ENCODE peak calls at places on chromosomes 6 and 20, in six cellular contexts. One of them, this sample, is unnamed.

GRCh38 chr6:15400572-15401004 is 154.7 kb downstream of the JARID2 start:
- DNase-seq in neuronal stem cell: no peak
- DNase-seq in H9: no peak
- DNase-seq in IMR-90: peak
- DNase-seq in trophoblast cell: no peak
- DNase-seq in H1: no peak
- DNase-seq in this sample: peak

GRCh38 chr20:45545754-45546453 is 1.3 kb downstream of the EPPIN start:
- DNase-seq in IMR-90: peak
- DNase-seq in neuronal stem cell: peak
- DNase-seq in trophoblast cell: no peak
- DNase-seq in H1: no peak
- DNase-seq in H9: peak
- DNase-seq in this sample: peak

GRCh38 chr6:109397020-109397419 is 14.8 kb upstream of the CD164 start:
- DNase-seq in H9: no peak
- DNase-seq in neuronal stem cell: no peak
- DNase-seq in H1: no peak
- DNase-seq in trophoblast cell: no peak
- DNase-seq in IMR-90: peak
- DNase-seq in this sample: peak

GRCh38 chr20:46289416-46289815 is 18.9 kb downstream of the CDH22 start:
- DNase-seq in trophoblast cell: no peak
- DNase-seq in H9: no peak
- DNase-seq in IMR-90: no peak
- DNase-seq in H1: no peak
- DNase-seq in neuronal stem cell: no peak
- DNase-seq in this sample: no peak

GRCh38 chr6:75306074-75306473 is 21.5 kb upstream of the TMEM30A start:
- DNase-seq in IMR-90: peak
- DNase-seq in trophoblast cell: no peak
- DNase-seq in H1: no peak
- DNase-seq in H9: no peak
- DNase-seq in neuronal stem cell: no peak
- DNase-seq in this sample: peak

GRCh38 chr6:167091149-167092107 is 31.5 kb upstream of the CCR6 start:
- DNase-seq in IMR-90: no peak
- DNase-seq in H9: no peak
- DNase-seq in trophoblast cell: no peak
- DNase-seq in H1: no peak
- DNase-seq in neuronal stem cell: no peak
- DNase-seq in this sample: no peak

GRCh38 chr6:23403458-23403857 is 722.6 kb upstream of the NRSN1 start:
- DNase-seq in H9: no peak
- DNase-seq in neuronal stem cell: no peak
- DNase-seq in H1: no peak
- DNase-seq in IMR-90: no peak
- DNase-seq in trophoblast cell: no peak
- DNase-seq in this sample: no peak

GRCh38 chr20:57896017-57896416 is 186.2 kb upstream of the PMEPA1 start:
- DNase-seq in neuronal stem cell: no peak
- DNase-seq in trophoblast cell: no peak
- DNase-seq in H1: no peak
- DNase-seq in IMR-90: no peak
- DNase-seq in H9: no peak
- DNase-seq in this sample: no peak

GRCh38 chr6:13664703-13665352 is 46.8 kb downstream of the RANBP9 start:
- DNase-seq in neuronal stem cell: no peak
- DNase-seq in trophoblast cell: no peak
- DNase-seq in H9: no peak
- DNase-seq in H1: no peak
- DNase-seq in IMR-90: peak
- DNase-seq in this sample: peak

GRCh38 chr6:20575691-20576451 is 41.6 kb downstream of the CDKAL1 start:
- DNase-seq in trophoblast cell: no peak
- DNase-seq in neuronal stem cell: no peak
- DNase-seq in IMR-90: no peak
- DNase-seq in H9: no peak
- DNase-seq in H1: no peak
- DNase-seq in this sample: no peak

GRCh38 chr6:149212892-149213786 is 104.4 kb upstream of the TAB2 start:
- DNase-seq in neuronal stem cell: no peak
- DNase-seq in trophoblast cell: no peak
- DNase-seq in IMR-90: no peak
- DNase-seq in H1: no peak
- DNase-seq in H9: no peak
- DNase-seq in this sample: no peak

DNA sequence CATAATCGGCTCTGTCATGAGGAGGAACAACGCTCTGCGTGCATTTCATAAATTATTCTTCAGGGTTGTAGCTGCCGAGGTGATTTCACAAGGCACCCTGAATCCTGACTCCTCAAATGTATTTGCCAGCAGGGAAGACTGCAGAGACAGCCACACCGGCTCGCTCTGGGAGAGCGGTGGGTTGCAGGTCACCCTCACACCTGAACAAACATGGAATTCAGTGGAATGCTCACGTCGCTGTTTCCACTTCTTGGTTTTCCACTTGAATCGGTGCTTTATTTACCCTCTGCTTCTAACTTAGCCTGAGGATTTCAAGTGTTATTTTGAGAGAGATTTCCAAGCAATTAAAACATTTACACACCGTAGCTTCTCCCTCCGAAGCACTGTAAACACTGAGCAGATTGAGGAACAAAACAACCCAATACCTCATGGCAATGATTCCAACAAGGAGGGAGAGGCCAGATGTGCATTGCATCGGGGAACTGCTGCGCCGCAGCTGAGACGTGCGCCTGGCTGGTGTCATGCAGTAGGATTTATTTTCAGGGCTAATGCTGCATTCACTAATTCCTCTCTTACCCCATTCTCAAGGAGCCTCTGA is 59.5 kb upstream of the GGTLC1 start:
- DNase-seq in trophoblast cell: no peak
- DNase-seq in H9: no peak
- DNase-seq in IMR-90: no peak
- DNase-seq in H1: no peak
- DNase-seq in neuronal stem cell: no peak
- DNase-seq in this sample: no peak
- H4K91ac ChIP-seq in trophoblast cell: no peak
- H4K91ac ChIP-seq in H9: no peak
- H4K91ac ChIP-seq in IMR-90: no peak
- H4K91ac ChIP-seq in H1: no peak
- H4K91ac ChIP-seq in neuronal stem cell: no peak
- H4K91ac ChIP-seq in this sample: no peak

GRCh38 chr6:46248143-46248542 is 77.4 kb upstream of the ENPP5 start:
- DNase-seq in IMR-90: no peak
- DNase-seq in H9: no peak
- DNase-seq in trophoblast cell: no peak
- DNase-seq in H1: no peak
- DNase-seq in neuronal stem cell: no peak
- DNase-seq in this sample: no peak
- H4K91ac ChIP-seq in IMR-90: no peak
- H4K91ac ChIP-seq in H9: no peak
- H4K91ac ChIP-seq in trophoblast cell: no peak
- H4K91ac ChIP-seq in H1: no peak
- H4K91ac ChIP-seq in neuronal stem cell: no peak
- H4K91ac ChIP-seq in this sample: no peak

DNA sequence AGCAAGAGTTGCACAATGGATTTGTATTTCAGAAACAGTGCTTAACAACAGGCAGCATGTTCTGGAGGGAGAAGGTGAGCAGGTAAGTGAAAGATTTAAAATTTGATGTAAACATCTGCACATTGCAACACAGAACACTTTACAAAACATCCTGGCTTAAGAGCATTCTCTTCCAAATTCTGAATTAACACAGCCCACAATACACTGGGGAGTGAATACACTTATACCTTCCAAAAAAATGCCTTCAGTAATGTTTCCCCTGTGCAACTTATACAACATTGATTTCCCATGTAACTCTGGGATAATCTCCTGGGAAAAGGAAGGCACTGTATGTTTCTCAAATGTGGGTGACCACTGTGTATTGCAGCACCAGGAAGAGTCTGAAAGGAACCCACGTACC is 127.6 kb downstream of the FYN start:
- DNase-seq in IMR-90: no peak
- DNase-seq in H9: no peak
- DNase-seq in trophoblast cell: no peak
- DNase-seq in H1: no peak
- DNase-seq in neuronal stem cell: no peak
- DNase-seq in this sample: no peak
- H4K91ac ChIP-seq in IMR-90: no peak
- H4K91ac ChIP-seq in H9: no peak
- H4K91ac ChIP-seq in trophoblast cell: no peak
- H4K91ac ChIP-seq in H1: no peak
- H4K91ac ChIP-seq in neuronal stem cell: no peak
- H4K91ac ChIP-seq in this sample: no peak

DNA sequence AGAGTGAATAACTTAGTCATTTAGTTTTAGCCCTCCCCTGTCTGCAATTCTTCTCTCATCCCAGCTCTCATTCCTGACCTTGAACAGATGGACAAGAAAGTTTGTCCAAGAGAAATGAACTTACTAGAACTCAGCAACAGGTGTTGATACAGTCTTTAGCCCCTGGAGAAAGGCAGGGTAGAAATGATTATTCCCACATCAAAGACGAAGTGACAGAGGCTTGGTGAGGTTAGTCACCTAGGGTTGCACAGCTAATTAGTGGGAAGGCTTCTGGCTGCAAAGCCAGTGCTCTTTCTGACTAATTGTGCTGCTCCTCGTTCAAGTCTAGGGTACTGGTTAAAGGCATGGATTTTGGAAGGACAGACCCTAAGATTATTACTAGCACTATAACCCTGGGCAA is 4.5 kb downstream of the ZDHHC14 start:
- DNase-seq in IMR-90: no peak
- DNase-seq in neuronal stem cell: no peak
- DNase-seq in H1: no peak
- DNase-seq in trophoblast cell: no peak
- DNase-seq in H9: no peak
- DNase-seq in this sample: no peak
- H4K91ac ChIP-seq in IMR-90: no peak
- H4K91ac ChIP-seq in neuronal stem cell: no peak
- H4K91ac ChIP-seq in H1: no peak
- H4K91ac ChIP-seq in trophoblast cell: no peak
- H4K91ac ChIP-seq in H9: no peak
- H4K91ac ChIP-seq in this sample: no peak

DNA sequence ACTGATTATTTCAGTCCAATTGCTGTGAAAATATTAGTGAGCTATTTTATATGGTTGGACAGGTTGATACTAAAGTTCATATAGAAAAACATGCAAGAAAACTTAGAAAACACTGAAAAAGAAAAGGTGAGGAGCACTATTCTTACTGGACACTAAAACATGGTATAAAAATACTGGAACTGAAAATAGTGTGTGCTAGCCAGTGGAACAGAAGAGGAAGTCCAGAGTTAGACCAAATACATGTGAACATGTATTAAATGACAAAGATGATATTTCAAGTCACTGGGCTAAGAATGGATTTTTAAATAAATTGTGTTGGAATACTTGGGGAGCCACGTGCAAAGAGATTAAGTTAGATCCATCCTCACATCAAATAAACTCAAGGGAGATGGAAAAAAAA is 218.5 kb downstream of the TMEM242 start:
- DNase-seq in trophoblast cell: no peak
- DNase-seq in H1: no peak
- DNase-seq in H9: no peak
- DNase-seq in neuronal stem cell: no peak
- DNase-seq in IMR-90: no peak
- DNase-seq in this sample: no peak
- H4K91ac ChIP-seq in trophoblast cell: no peak
- H4K91ac ChIP-seq in H1: no peak
- H4K91ac ChIP-seq in H9: no peak
- H4K91ac ChIP-seq in neuronal stem cell: no peak
- H4K91ac ChIP-seq in IMR-90: no peak
- H4K91ac ChIP-seq in this sample: no peak

GRCh38 chr6:168318579-168319278 is 848 bp downstream of the DACT2 start:
- DNase-seq in neuronal stem cell: no peak
- DNase-seq in H9: no peak
- DNase-seq in IMR-90: no peak
- DNase-seq in H1: no peak
- DNase-seq in trophoblast cell: no peak
- DNase-seq in this sample: no peak
- H4K91ac ChIP-seq in neuronal stem cell: no peak
- H4K91ac ChIP-seq in H9: no peak
- H4K91ac ChIP-seq in IMR-90: no peak
- H4K91ac ChIP-seq in H1: no peak
- H4K91ac ChIP-seq in trophoblast cell: peak
- H4K91ac ChIP-seq in this sample: no peak

DNA sequence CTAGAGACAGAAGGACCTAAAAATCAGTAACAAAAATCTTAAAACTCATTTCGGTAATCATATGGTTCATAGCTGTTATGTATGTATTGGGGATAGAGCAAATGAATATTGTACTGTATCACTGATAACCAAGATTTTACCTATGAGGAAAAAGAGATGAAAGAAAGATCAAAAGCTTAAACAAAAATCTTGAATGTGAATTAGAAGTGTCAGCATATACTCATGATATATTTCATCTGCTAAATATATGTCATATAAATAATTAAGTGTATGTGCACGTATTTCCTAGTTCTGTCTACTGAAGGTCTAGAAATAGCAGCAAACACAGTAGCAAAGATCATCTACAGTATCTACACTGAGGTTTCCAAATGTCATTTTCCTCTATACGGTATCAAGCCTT is 299.8 kb downstream of the BTBD9 start:
- DNase-seq in trophoblast cell: no peak
- DNase-seq in neuronal stem cell: no peak
- DNase-seq in H1: no peak
- DNase-seq in H9: no peak
- DNase-seq in IMR-90: no peak
- DNase-seq in this sample: no peak
- H4K91ac ChIP-seq in trophoblast cell: no peak
- H4K91ac ChIP-seq in neuronal stem cell: no peak
- H4K91ac ChIP-seq in H1: no peak
- H4K91ac ChIP-seq in H9: no peak
- H4K91ac ChIP-seq in IMR-90: no peak
- H4K91ac ChIP-seq in this sample: no peak

GRCh38 chr6:122953766-122954165 is 42.3 kb upstream of the CLVS2 start:
- DNase-seq in H9: no peak
- DNase-seq in neuronal stem cell: no peak
- DNase-seq in IMR-90: no peak
- DNase-seq in H1: no peak
- DNase-seq in trophoblast cell: no peak
- DNase-seq in this sample: no peak
- H4K91ac ChIP-seq in H9: no peak
- H4K91ac ChIP-seq in neuronal stem cell: no peak
- H4K91ac ChIP-seq in IMR-90: no peak
- H4K91ac ChIP-seq in H1: no peak
- H4K91ac ChIP-seq in trophoblast cell: no peak
- H4K91ac ChIP-seq in this sample: no peak

GRCh38 chr6:71619836-71620235 is 266.5 kb upstream of the RIMS1 start:
- DNase-seq in H1: no peak
- DNase-seq in H9: no peak
- DNase-seq in neuronal stem cell: no peak
- DNase-seq in IMR-90: no peak
- DNase-seq in trophoblast cell: no peak
- DNase-seq in this sample: no peak
- H4K91ac ChIP-seq in H1: no peak
- H4K91ac ChIP-seq in H9: no peak
- H4K91ac ChIP-seq in neuronal stem cell: no peak
- H4K91ac ChIP-seq in IMR-90: no peak
- H4K91ac ChIP-seq in trophoblast cell: no peak
- H4K91ac ChIP-seq in this sample: no peak

GRCh38 chr6:7532821-7533220 is 8.7 kb upstream of the DSP start:
- DNase-seq in trophoblast cell: no peak
- DNase-seq in neuronal stem cell: no peak
- DNase-seq in IMR-90: no peak
- DNase-seq in H1: no peak
- DNase-seq in H9: peak
- DNase-seq in this sample: no peak
- H4K91ac ChIP-seq in trophoblast cell: no peak
- H4K91ac ChIP-seq in neuronal stem cell: no peak
- H4K91ac ChIP-seq in IMR-90: no peak
- H4K91ac ChIP-seq in H1: no peak
- H4K91ac ChIP-seq in H9: no peak
- H4K91ac ChIP-seq in this sample: no peak

This sample was measured in mesenchymal stem cell.